ENCODE peak calls at places on chromosomes 12 and 14, in six cellular contexts. E, U, G, N, C and S are unnamed samples.

GRCh38 chr14:96224480-96225096 is 19.9 kb downstream of the BDKRB2 start:
- DNase-seq in E (no peak), U (no peak), G (no peak), N (no peak), C (no peak), S (no peak)

GRCh38 chr14:79947440-79947839 is 263.9 kb downstream of the DIO2 start:
- DNase-seq in E (peak), U (peak), G (no peak), N (no peak), C (no peak), S (no peak)

GRCh38 chr12:30753761-30754382 is 879 bp downstream of the CAPRIN2 start:
- DNase-seq in E (peak), U (no peak), G (peak), N (no peak), C (no peak), S (peak)

GRCh38 chr12:43338848-43339526 is 213.0 kb downstream of the ADAMTS20 start:
- DNase-seq in E (peak), U (no peak), G (peak), N (no peak), C (no peak), S (peak)

GRCh38 chr12:48925218-48925871 is at the start of gene FKBP11:
- DNase-seq in E (peak), U (no peak), G (peak), N (peak), C (peak), S (no peak)

GRCh38 chr12:21539797-21540196 is 13.7 kb downstream of the SPX start:
- DNase-seq in E (no peak), U (no peak), G (no peak), N (no peak), C (no peak), S (no peak)

GRCh38 chr14:49310298-49310697 is 275.9 kb downstream of the RPS29 start:
- DNase-seq in E (no peak), U (no peak), G (no peak), N (no peak), C (no peak), S (no peak)

GRCh38 chr14:80850197-80850814 is 91.2 kb downstream of the CEP128 start:
- DNase-seq in E (peak), U (peak), G (peak), N (no peak), C (no peak), S (peak)

GRCh38 chr12:113990548-113991223 is 24.6 kb upstream of the RBM19 start:
- DNase-seq in E (no peak), U (no peak), G (no peak), N (no peak), C (no peak), S (no peak)

GRCh38 chr12:105933671-105934665 is 204.8 kb downstream of the NUAK1 start:
- DNase-seq in E (no peak), U (no peak), G (peak), N (no peak), C (no peak), S (peak)

GRCh38 chr12:104953323-104953722 is 4.8 kb downstream of the SLC41A2 start:
- DNase-seq in E (peak), U (no peak), G (no peak), N (no peak), C (no peak), S (peak)

GRCh38 chr12:84874125-84874824 is 38.3 kb downstream of the SLC6A15 start:
- DNase-seq in E (peak), U (peak), G (peak), N (no peak), C (no peak), S (peak)

GRCh38 chr12:94235894-94236293 is 87.5 kb downstream of the PLXNC1 start:
- DNase-seq in E (peak), U (peak), G (no peak), N (no peak), C (no peak), S (no peak)

GRCh38 chr12:131309700-131310099 is 356.0 kb downstream of the ADGRD1 start:
- DNase-seq in E (no peak), U (no peak), G (no peak), N (no peak), C (no peak), S (no peak)

GRCh38 chr12:15532364-15532977 is 210.2 kb downstream of the PTPRO start:
- DNase-seq in E (peak), U (no peak), G (peak), N (no peak), C (peak), S (peak)

GRCh38 chr14:106228541-106229158 is 702.3 kb downstream of the TMEM121 start:
- DNase-seq in E (no peak), U (no peak), G (no peak), N (no peak), C (no peak), S (no peak)

GRCh38 chr14:65449647-65450046 is 37.1 kb downstream of the FUT8 start:
- DNase-seq in E (no peak), U (no peak), G (no peak), N (no peak), C (no peak), S (no peak)

GRCh38 chr14:101598571-101599233 is 37.4 kb downstream of the DIO3 start:
- DNase-seq in E (no peak), U (no peak), G (no peak), N (no peak), C (no peak), S (no peak)

GRCh38 chr14:81682134-81682533 is 148.5 kb upstream of the SEL1L start:
- DNase-seq in E (peak), U (no peak), G (no peak), N (no peak), C (no peak), S (no peak)

GRCh38 chr12:52007158-52007921 is 594 bp downstream of the TAMALIN start:
- DNase-seq in E (peak), U (no peak), G (no peak), N (no peak), C (no peak), S (no peak)

GRCh38 chr12:54605138-54605970 is 16.9 kb upstream of the PPP1R1A start:
- DNase-seq in E (no peak), U (no peak), G (no peak), N (no peak), C (no peak), S (no peak)

GRCh38 chr12:101925352-101925751 is 48.0 kb downstream of the DRAM1 start:
- DNase-seq in E (no peak), U (no peak), G (peak), N (no peak), C (no peak), S (peak)

GRCh38 chr12:107057071-107057834 is 36.1 kb downstream of the CRY1 start:
- DNase-seq in E (no peak), U (no peak), G (no peak), N (no peak), C (no peak), S (peak)

GRCh38 chr12:116138380-116138779 is 139.1 kb downstream of the MED13L start:
- DNase-seq in E (no peak), U (no peak), G (no peak), N (no peak), C (no peak), S (no peak)

GRCh38 chr12:105272152-105272551 is 36.2 kb upstream of the APPL2 start:
- DNase-seq in E (no peak), U (no peak), G (no peak), N (no peak), C (no peak), S (no peak)

GRCh38 chr12:100317371-100317770 is 39.5 kb upstream of the SLC17A8 start:
- DNase-seq in E (no peak), U (no peak), G (no peak), N (no peak), C (no peak), S (no peak)

GRCh38 chr14:53306926-53307325 is 153.8 kb upstream of the DDHD1 start:
- DNase-seq in E (no peak), U (no peak), G (peak), N (no peak), C (no peak), S (peak)

GRCh38 chr12:132827763-132828703 is 636 bp downstream of the GOLGA3 start:
- DNase-seq in E (no peak), U (no peak), G (peak), N (no peak), C (no peak), S (peak)

GRCh38 chr12:18275974-18276373 is 14.7 kb downstream of the PIK3C2G start:
- DNase-seq in E (no peak), U (no peak), G (peak), N (no peak), C (no peak), S (peak)

GRCh38 chr14:91283666-91284065 is 39.2 kb upstream of the GPR68 start:
- DNase-seq in E (no peak), U (no peak), G (no peak), N (no peak), C (no peak), S (peak)

GRCh38 chr12:50110762-50111416 is 1.1 kb upstream of the COX14 start:
- DNase-seq in E (peak), U (peak), G (peak), N (no peak), C (no peak), S (peak)

GRCh38 chr14:55427439-55427838 is 13.0 kb downstream of the TBPL2 start:
- DNase-seq in E (no peak), U (no peak), G (peak), N (no peak), C (no peak), S (peak)

GRCh38 chr12:3453947-3454675 is 36.9 kb upstream of the PRMT8 start:
- DNase-seq in E (no peak), U (no peak), G (peak), N (no peak), C (no peak), S (peak)

GRCh38 chr12:113247123-113248045 is 26.1 kb downstream of the TPCN1 start:
- DNase-seq in E (no peak), U (no peak), G (peak), N (no peak), C (no peak), S (peak)

GRCh38 chr14:77508249-77508648 is 9.6 kb upstream of the ISM2 start:
- DNase-seq in E (no peak), U (no peak), G (no peak), N (no peak), C (no peak), S (peak)

GRCh38 chr14:89365071-89365801 is 51.8 kb downstream of the FOXN3 start:
- DNase-seq in E (no peak), U (no peak), G (no peak), N (no peak), C (peak), S (no peak)

GRCh38 chr14:69708586-69709169 is 58.3 kb upstream of the SRSF5 start:
- DNase-seq in E (peak), U (peak), G (peak), N (no peak), C (no peak), S (peak)

GRCh38 chr12:27787559-27787958 is 7.5 kb upstream of the MANSC4 start:
- DNase-seq in E (no peak), U (no peak), G (no peak), N (no peak), C (no peak), S (no peak)